ENCODE peak calls at places on chromosomes 12 and 14, in seven cellular contexts. One of them, this sample, is unnamed.

GRCh38 chr14:94051779-94052178 is 25.6 kb downstream of the OTUB2 start:
- DNase-seq in sigmoid colon: no peak
- DNase-seq in spleen: peak; percentile 43
- DNase-seq in stomach: no peak
- DNase-seq in transverse colon: no peak
- DNase-seq in SK-N-SH: no peak
- DNase-seq in H1: peak; percentile 37
- DNase-seq in this sample: no peak

GRCh38 chr14:101878222-101879211 is 85.9 kb upstream of the DYNC1H1 start:
- DNase-seq in sigmoid colon: peak; percentile 62
- DNase-seq in spleen: peak; percentile 70
- DNase-seq in stomach: peak; percentile 37
- DNase-seq in transverse colon: peak; percentile 39
- DNase-seq in SK-N-SH: no peak
- DNase-seq in H1: no peak
- DNase-seq in this sample: no peak

GRCh38 chr12:119645535-119646059 is 22.3 kb upstream of the PRKAB1 start:
- DNase-seq in sigmoid colon: no peak
- DNase-seq in spleen: no peak
- DNase-seq in stomach: no peak
- DNase-seq in transverse colon: no peak
- DNase-seq in SK-N-SH: no peak
- DNase-seq in H1: no peak
- DNase-seq in this sample: no peak

GRCh38 chr12:53289891-53290290 is 5.5 kb upstream of the PFDN5 start:
- DNase-seq in sigmoid colon: no peak
- DNase-seq in spleen: no peak
- DNase-seq in stomach: no peak
- DNase-seq in transverse colon: no peak
- DNase-seq in SK-N-SH: no peak
- DNase-seq in H1: no peak
- DNase-seq in this sample: no peak

GRCh38 chr12:124364543-124364942 is 69.7 kb downstream of the RFLNA start:
- DNase-seq in sigmoid colon: no peak
- DNase-seq in spleen: no peak
- DNase-seq in stomach: no peak
- DNase-seq in transverse colon: no peak
- DNase-seq in SK-N-SH: no peak
- DNase-seq in H1: no peak
- DNase-seq in this sample: no peak

GRCh38 chr14:64387232-64387737 is 868 bp upstream of the MTHFD1 start:
- DNase-seq in sigmoid colon: no peak
- DNase-seq in spleen: no peak
- DNase-seq in stomach: no peak
- DNase-seq in transverse colon: no peak
- DNase-seq in SK-N-SH: peak; percentile 52
- DNase-seq in H1: no peak
- DNase-seq in this sample: no peak

GRCh38 chr12:107196681-107197080 is 103.3 kb upstream of the CRY1 start:
- DNase-seq in sigmoid colon: no peak
- DNase-seq in spleen: no peak
- DNase-seq in stomach: no peak
- DNase-seq in transverse colon: no peak
- DNase-seq in SK-N-SH: no peak
- DNase-seq in H1: no peak
- DNase-seq in this sample: no peak

GRCh38 chr14:66724996-66725395 is 217.0 kb downstream of the GPHN start:
- DNase-seq in sigmoid colon: no peak
- DNase-seq in spleen: no peak
- DNase-seq in stomach: no peak
- DNase-seq in transverse colon: no peak
- DNase-seq in SK-N-SH: no peak
- DNase-seq in H1: no peak
- DNase-seq in this sample: no peak

GRCh38 chr14:99234366-99234765 is 37.6 kb downstream of the BCL11B start:
- DNase-seq in sigmoid colon: no peak
- DNase-seq in spleen: peak; percentile 39
- DNase-seq in stomach: no peak
- DNase-seq in transverse colon: no peak
- DNase-seq in SK-N-SH: no peak
- DNase-seq in H1: no peak
- DNase-seq in this sample: no peak

GRCh38 chr12:122227341-122227740 is 1.5 kb upstream of the DIABLO start:
- DNase-seq in sigmoid colon: no peak
- DNase-seq in spleen: peak; percentile 86
- DNase-seq in stomach: no peak
- DNase-seq in transverse colon: no peak
- DNase-seq in SK-N-SH: peak; percentile 64
- DNase-seq in H1: no peak
- DNase-seq in this sample: no peak

GRCh38 chr12:118013283-118013682 is 3.2 kb upstream of the RFC5 start:
- DNase-seq in sigmoid colon: no peak
- DNase-seq in spleen: no peak
- DNase-seq in stomach: no peak
- DNase-seq in transverse colon: no peak
- DNase-seq in SK-N-SH: no peak
- DNase-seq in H1: no peak
- DNase-seq in this sample: no peak

GRCh38 chr12:118015306-118015705 is 1.2 kb upstream of the RFC5 start:
- DNase-seq in sigmoid colon: no peak
- DNase-seq in spleen: no peak
- DNase-seq in stomach: no peak
- DNase-seq in transverse colon: no peak
- DNase-seq in SK-N-SH: no peak
- DNase-seq in H1: no peak
- DNase-seq in this sample: no peak

GRCh38 chr12:118015944-118016343 is 559 bp upstream of the RFC5 start:
- DNase-seq in sigmoid colon: no peak
- DNase-seq in spleen: no peak
- DNase-seq in stomach: no peak
- DNase-seq in transverse colon: no peak
- DNase-seq in SK-N-SH: no peak
- DNase-seq in H1: no peak
- DNase-seq in this sample: no peak

GRCh38 chr12:118017926-118018325 is 1.4 kb downstream of the RFC5 start:
- DNase-seq in sigmoid colon: no peak
- DNase-seq in spleen: no peak
- DNase-seq in stomach: no peak
- DNase-seq in transverse colon: no peak
- DNase-seq in SK-N-SH: no peak
- DNase-seq in H1: no peak
- DNase-seq in this sample: no peak

DNA sequence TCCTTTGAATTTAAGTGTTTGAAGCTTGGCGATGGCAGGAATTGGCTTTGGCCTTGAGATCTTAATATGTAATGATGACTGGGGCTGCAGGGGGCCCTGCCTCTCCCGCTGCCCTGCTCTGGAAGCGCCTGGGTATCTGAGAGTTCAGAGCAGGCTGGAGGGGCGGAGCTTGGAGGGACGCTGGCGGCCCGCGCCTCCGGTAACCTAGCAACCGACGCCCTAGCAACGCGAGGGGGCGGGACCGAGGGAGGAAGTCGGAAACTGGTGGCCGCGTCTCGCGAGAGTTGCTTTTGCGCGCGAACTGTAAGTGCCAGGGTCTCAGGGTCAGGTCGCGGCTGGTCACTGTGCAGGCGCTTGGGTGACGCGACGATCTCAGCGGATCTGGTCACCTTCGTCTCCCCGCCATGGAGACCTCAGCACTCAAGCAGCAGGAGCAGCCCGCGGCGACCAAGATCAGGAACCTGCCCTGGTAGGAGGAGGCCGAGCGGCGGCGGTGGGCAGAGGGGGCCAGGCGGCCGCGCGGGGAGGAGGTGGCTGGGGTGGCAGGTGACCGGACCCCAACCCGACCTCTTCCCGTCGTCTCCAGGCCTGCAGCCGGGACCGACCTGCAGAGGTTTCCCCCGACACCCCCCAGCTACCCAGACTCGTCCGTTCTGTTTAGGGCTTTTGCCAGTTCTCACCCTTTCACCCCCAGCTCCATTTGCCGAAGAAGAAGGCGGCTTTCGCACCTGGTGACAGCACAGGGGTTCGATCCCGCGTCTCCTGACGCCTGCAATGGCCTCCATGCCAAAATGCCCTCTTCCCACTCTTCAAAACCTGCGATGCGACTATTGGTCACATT is at the start of gene RFC5:
- DNase-seq in sigmoid colon: peak; percentile 98
- DNase-seq in spleen: peak; percentile 99
- DNase-seq in stomach: peak; percentile 99
- DNase-seq in transverse colon: peak; percentile 99
- DNase-seq in SK-N-SH: peak; percentile 98
- DNase-seq in H1: peak; percentile 99
- DNase-seq in this sample: peak; percentile 93
- TF ChIP-seq POLR2AphosphoS5 in sigmoid colon: peak; percentile 44
- TF ChIP-seq POLR2AphosphoS5 in spleen: peak; percentile 87
- TF ChIP-seq POLR2AphosphoS5 in stomach: peak; percentile 71
- TF ChIP-seq POLR2AphosphoS5 in transverse colon: no peak
- TF ChIP-seq POLR2AphosphoS5 in SK-N-SH: peak; percentile 80
- TF ChIP-seq POLR2AphosphoS5 in H1: peak; percentile 90
- TF ChIP-seq POLR2AphosphoS5 in this sample: peak; percentile 82

DNA sequence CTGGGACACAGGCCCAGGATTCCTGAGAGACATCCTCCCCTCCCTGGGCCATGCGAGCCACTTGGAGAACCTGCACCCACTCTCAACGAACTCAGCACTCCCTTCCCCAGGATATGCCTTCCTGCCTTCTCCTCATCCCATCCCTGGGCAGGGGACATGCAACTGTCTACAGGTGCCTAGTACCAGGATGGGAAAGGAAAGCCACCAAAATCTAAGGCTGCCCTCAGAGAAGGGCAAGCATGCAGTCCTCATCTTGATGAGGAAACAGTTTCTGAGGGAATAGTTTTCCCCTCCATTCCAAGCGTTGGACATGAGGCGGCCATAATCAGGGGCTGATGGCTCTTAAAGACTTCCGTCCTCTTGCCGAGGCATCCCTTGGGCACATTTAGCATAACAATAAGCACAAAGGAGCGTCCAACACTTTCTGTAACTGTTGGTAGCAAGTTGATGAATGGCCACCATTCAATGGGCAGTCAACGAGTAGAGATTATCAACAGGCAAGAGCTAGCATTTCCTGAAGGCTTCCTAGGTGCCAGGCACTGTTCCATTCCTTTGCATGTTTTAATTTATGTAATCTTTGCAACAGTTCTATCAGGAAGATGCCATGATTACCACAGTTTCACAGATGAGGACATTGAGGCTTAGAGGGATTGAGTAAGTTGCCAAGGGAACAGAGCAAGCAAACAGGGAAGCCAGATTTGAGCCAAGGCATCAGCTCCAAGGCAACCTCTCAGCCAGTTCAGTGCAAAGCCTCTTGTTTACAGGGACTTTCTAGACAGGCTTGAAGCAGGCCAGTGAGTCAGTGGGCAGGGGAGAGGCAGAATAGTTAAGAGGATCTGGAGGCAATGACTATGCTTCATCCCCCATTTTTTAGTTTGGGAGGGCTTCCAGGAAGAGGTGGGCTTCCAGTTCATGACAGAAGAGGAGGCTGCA is 105.1 kb downstream of the SINHCAF start:
- DNase-seq in sigmoid colon: no peak
- DNase-seq in spleen: no peak
- DNase-seq in stomach: no peak
- DNase-seq in transverse colon: no peak
- DNase-seq in SK-N-SH: no peak
- DNase-seq in H1: no peak
- DNase-seq in this sample: no peak
- H3K27me3 ChIP-seq in sigmoid colon: no peaks in the 10 kb centered on the region
- H3K27me3 ChIP-seq in spleen: no peaks in the 10 kb centered on the region
- H3K27me3 ChIP-seq in stomach: no peaks in the 10 kb centered on the region
- H3K27me3 ChIP-seq in transverse colon: no peaks in the 10 kb centered on the region
- H3K27me3 ChIP-seq in SK-N-SH: no peaks in the 10 kb centered on the region
- H3K27me3 ChIP-seq in H1: peaks cover 6% of the 10 kb centered on the region
- H3K27me3 ChIP-seq in this sample: peaks cover 5% of the 10 kb centered on the region

GRCh38 chr12:13044002-13044858 is at the start of gene FAM234B:
- DNase-seq in sigmoid colon: peak; percentile 88
- DNase-seq in spleen: peak; percentile 94
- DNase-seq in stomach: peak; percentile 76
- DNase-seq in transverse colon: peak; percentile 79
- DNase-seq in SK-N-SH: peak; percentile 94
- DNase-seq in H1: peak; percentile 90
- DNase-seq in this sample: peak; percentile 68

GRCh38 chr12:13046914-13047472 is 2.8 kb downstream of the FAM234B start:
- DNase-seq in sigmoid colon: no peak
- DNase-seq in spleen: no peak
- DNase-seq in stomach: no peak
- DNase-seq in transverse colon: no peak
- DNase-seq in SK-N-SH: no peak
- DNase-seq in H1: no peak
- DNase-seq in this sample: no peak

GRCh38 chr12:13042666-13043230 is 1.4 kb upstream of the FAM234B start:
- DNase-seq in sigmoid colon: no peak
- DNase-seq in spleen: no peak
- DNase-seq in stomach: no peak
- DNase-seq in transverse colon: no peak
- DNase-seq in SK-N-SH: no peak
- DNase-seq in H1: no peak
- DNase-seq in this sample: no peak

GRCh38 chr12:13045816-13046215 is 1.6 kb downstream of the FAM234B start:
- DNase-seq in sigmoid colon: no peak
- DNase-seq in spleen: no peak
- DNase-seq in stomach: no peak
- DNase-seq in transverse colon: no peak
- DNase-seq in SK-N-SH: no peak
- DNase-seq in H1: no peak
- DNase-seq in this sample: no peak

GRCh38 chr12:13044859-13045384 is 741 bp downstream of the FAM234B start:
- DNase-seq in sigmoid colon: no peak
- DNase-seq in spleen: no peak
- DNase-seq in stomach: no peak
- DNase-seq in transverse colon: no peak
- DNase-seq in SK-N-SH: no peak
- DNase-seq in H1: no peak
- DNase-seq in this sample: no peak
- H3K27ac ChIP-seq in sigmoid colon: peak overlapping the region; percentile 68
- H3K27ac ChIP-seq in spleen: no peak overlapping the region
- H3K27ac ChIP-seq in stomach: peak overlapping the region; percentile 79
- H3K27ac ChIP-seq in transverse colon: peak overlapping the region; percentile 73
- H3K27ac ChIP-seq in SK-N-SH: no peak overlapping the region
- H3K27ac ChIP-seq in H1: no peak overlapping the region
- H3K27ac ChIP-seq in this sample: no peak overlapping the region

DNA sequence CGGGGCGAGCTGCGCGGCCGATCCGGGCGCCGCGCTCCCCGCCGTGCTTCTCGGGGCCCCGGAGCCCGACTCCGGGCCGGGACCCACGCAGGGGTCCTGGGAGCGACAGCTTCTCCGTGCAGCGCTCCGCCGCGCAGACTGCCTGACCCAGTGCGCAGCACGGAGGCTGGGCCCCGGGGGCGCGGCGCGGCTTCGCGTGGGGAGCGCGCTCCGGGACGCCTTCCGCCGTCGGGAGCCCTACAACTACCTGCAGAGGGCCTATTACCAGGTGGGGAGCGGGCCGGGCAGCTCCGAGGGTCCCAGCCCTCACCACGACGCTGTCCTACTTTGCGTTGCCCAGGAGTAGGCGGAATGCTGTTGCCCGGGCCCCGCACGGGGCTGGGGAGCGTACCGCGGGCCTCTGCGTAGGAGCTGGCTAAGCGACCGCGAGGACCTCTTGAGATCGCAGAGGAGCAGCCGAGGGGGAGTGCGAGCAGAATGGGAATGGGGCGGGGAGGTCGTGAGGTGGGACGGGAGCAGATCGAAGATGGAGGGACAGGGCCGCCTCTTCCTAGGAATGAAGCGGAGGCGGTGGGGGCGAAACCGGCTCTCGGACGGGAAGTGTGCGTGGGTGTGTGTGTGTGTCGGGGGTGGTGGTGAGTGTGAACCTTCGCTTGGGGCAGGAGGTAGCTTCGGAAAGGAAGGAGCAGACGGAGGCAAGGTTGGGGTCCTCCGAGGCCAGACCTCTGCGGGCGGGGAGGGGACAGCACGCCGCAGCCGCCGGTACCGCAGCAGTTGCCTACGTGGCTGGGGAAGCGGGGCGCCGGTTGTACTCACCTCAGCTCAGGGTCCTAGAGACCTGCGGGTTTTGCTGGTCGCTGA is 694 bp downstream of the P3H3 start:
- DNase-seq in sigmoid colon: peak; percentile 84
- DNase-seq in spleen: peak; percentile 82
- DNase-seq in stomach: peak; percentile 56
- DNase-seq in transverse colon: peak; percentile 57
- DNase-seq in SK-N-SH: peak; percentile 81
- DNase-seq in H1: peak; percentile 81
- DNase-seq in this sample: no peak
- TF ChIP-seq POLR2AphosphoS5 in sigmoid colon: peak; percentile 50
- TF ChIP-seq POLR2AphosphoS5 in spleen: peak; percentile 50
- TF ChIP-seq POLR2AphosphoS5 in stomach: no peak
- TF ChIP-seq POLR2AphosphoS5 in transverse colon: no peak
- TF ChIP-seq POLR2AphosphoS5 in SK-N-SH: no peak
- TF ChIP-seq POLR2AphosphoS5 in H1: peak; percentile 66
- TF ChIP-seq POLR2AphosphoS5 in this sample: no peak

This sample was measured in HL-60.